ENCODE peak calls at places on chromosomes 6 and 20, in eight cellular contexts. One of them, this sample, is unnamed.

GRCh38 chr6:145621776-145622175 is 113.5 kb downstream of the EPM2A start:
- DNase-seq in cardiac muscle cell: no peak
- DNase-seq in AG10803: no peak
- DNase-seq in hepatocyte: no peak
- DNase-seq in pancreas: no peak
- DNase-seq in testis: no peak
- DNase-seq in mucosa of descending colon: no peak
- DNase-seq in astrocyte of the spinal cord: no peak
- DNase-seq in this sample: no peak

GRCh38 chr6:140601409-140601808 is 1227.0 kb upstream of the CITED2 start:
- DNase-seq in astrocyte of the spinal cord: no peak
- DNase-seq in hepatocyte: no peak
- DNase-seq in AG10803: no peak
- DNase-seq in pancreas: no peak
- DNase-seq in mucosa of descending colon: no peak
- DNase-seq in testis: no peak
- DNase-seq in cardiac muscle cell: no peak
- DNase-seq in this sample: no peak

GRCh38 chr6:22766979-22767378 is 197.6 kb downstream of the HDGFL1 start:
- DNase-seq in testis: no peak
- DNase-seq in astrocyte of the spinal cord: no peak
- DNase-seq in AG10803: no peak
- DNase-seq in mucosa of descending colon: no peak
- DNase-seq in pancreas: no peak
- DNase-seq in hepatocyte: no peak
- DNase-seq in cardiac muscle cell: no peak
- DNase-seq in this sample: no peak

GRCh38 chr20:38804682-38805501 is 605 bp upstream of the PPP1R16B start:
- DNase-seq in hepatocyte: no peak
- DNase-seq in pancreas: no peak
- DNase-seq in cardiac muscle cell: no peak
- DNase-seq in AG10803: no peak
- DNase-seq in testis: no peak
- DNase-seq in astrocyte of the spinal cord: no peak
- DNase-seq in mucosa of descending colon: peak
- DNase-seq in this sample: peak

GRCh38 chr6:84137051-84137375 is 90.4 kb downstream of the CEP162 start:
- DNase-seq in astrocyte of the spinal cord: peak
- DNase-seq in pancreas: no peak
- DNase-seq in hepatocyte: no peak
- DNase-seq in testis: no peak
- DNase-seq in mucosa of descending colon: no peak
- DNase-seq in cardiac muscle cell: no peak
- DNase-seq in AG10803: no peak
- DNase-seq in this sample: no peak

GRCh38 chr20:45138451-45139300 is 14.4 kb upstream of the WFDC12 start:
- DNase-seq in astrocyte of the spinal cord: no peak
- DNase-seq in testis: peak
- DNase-seq in AG10803: no peak
- DNase-seq in pancreas: peak
- DNase-seq in mucosa of descending colon: peak
- DNase-seq in hepatocyte: peak
- DNase-seq in cardiac muscle cell: peak
- DNase-seq in this sample: peak

GRCh38 chr20:16158976-16159286 is 414.3 kb downstream of the KIF16B start:
- DNase-seq in testis: no peak
- DNase-seq in astrocyte of the spinal cord: no peak
- DNase-seq in pancreas: no peak
- DNase-seq in cardiac muscle cell: no peak
- DNase-seq in mucosa of descending colon: no peak
- DNase-seq in hepatocyte: no peak
- DNase-seq in AG10803: no peak
- DNase-seq in this sample: no peak

GRCh38 chr20:61387204-61387958 is 135.3 kb downstream of the CDH4 start:
- DNase-seq in AG10803: peak
- DNase-seq in pancreas: no peak
- DNase-seq in hepatocyte: peak
- DNase-seq in testis: peak
- DNase-seq in astrocyte of the spinal cord: peak
- DNase-seq in cardiac muscle cell: peak
- DNase-seq in mucosa of descending colon: no peak
- DNase-seq in this sample: peak

GRCh38 chr6:30635834-30636233 is 9.2 kb downstream of the ATAT1 start:
- DNase-seq in astrocyte of the spinal cord: no peak
- DNase-seq in mucosa of descending colon: no peak
- DNase-seq in hepatocyte: no peak
- DNase-seq in testis: no peak
- DNase-seq in AG10803: no peak
- DNase-seq in cardiac muscle cell: no peak
- DNase-seq in pancreas: no peak
- DNase-seq in this sample: no peak

GRCh38 chr6:121549741-121550140 is 114.3 kb downstream of the GJA1 start:
- DNase-seq in AG10803: peak
- DNase-seq in testis: no peak
- DNase-seq in hepatocyte: no peak
- DNase-seq in pancreas: no peak
- DNase-seq in mucosa of descending colon: no peak
- DNase-seq in astrocyte of the spinal cord: peak
- DNase-seq in cardiac muscle cell: no peak
- DNase-seq in this sample: no peak

GRCh38 chr6:53986721-53987526 is 124.3 kb upstream of the MLIP start:
- DNase-seq in cardiac muscle cell: peak
- DNase-seq in testis: no peak
- DNase-seq in hepatocyte: peak
- DNase-seq in pancreas: no peak
- DNase-seq in astrocyte of the spinal cord: peak
- DNase-seq in mucosa of descending colon: no peak
- DNase-seq in AG10803: peak
- DNase-seq in this sample: no peak

GRCh38 chr20:44616604-44616964 is 34.2 kb downstream of the PKIG start:
- DNase-seq in astrocyte of the spinal cord: no peak
- DNase-seq in hepatocyte: no peak
- DNase-seq in testis: no peak
- DNase-seq in pancreas: no peak
- DNase-seq in mucosa of descending colon: no peak
- DNase-seq in cardiac muscle cell: no peak
- DNase-seq in AG10803: no peak
- DNase-seq in this sample: no peak

GRCh38 chr6:167791036-167791779 is 35.5 kb upstream of the AFDN start:
- DNase-seq in pancreas: no peak
- DNase-seq in astrocyte of the spinal cord: no peak
- DNase-seq in mucosa of descending colon: no peak
- DNase-seq in hepatocyte: peak
- DNase-seq in testis: peak
- DNase-seq in AG10803: no peak
- DNase-seq in cardiac muscle cell: no peak
- DNase-seq in this sample: no peak

GRCh38 chr6:12423852-12424251 is 133.7 kb downstream of the EDN1 start:
- DNase-seq in testis: no peak
- DNase-seq in astrocyte of the spinal cord: peak
- DNase-seq in mucosa of descending colon: no peak
- DNase-seq in hepatocyte: no peak
- DNase-seq in cardiac muscle cell: no peak
- DNase-seq in pancreas: no peak
- DNase-seq in AG10803: no peak
- DNase-seq in this sample: no peak

GRCh38 chr20:44736170-44737021 is 9.3 kb upstream of the KCNK15 start:
- DNase-seq in hepatocyte: peak
- DNase-seq in cardiac muscle cell: peak
- DNase-seq in astrocyte of the spinal cord: peak
- DNase-seq in mucosa of descending colon: no peak
- DNase-seq in testis: peak
- DNase-seq in pancreas: no peak
- DNase-seq in AG10803: peak
- DNase-seq in this sample: peak

GRCh38 chr6:12782136-12782535 is 65.6 kb downstream of the PHACTR1 start:
- DNase-seq in hepatocyte: no peak
- DNase-seq in AG10803: no peak
- DNase-seq in mucosa of descending colon: no peak
- DNase-seq in cardiac muscle cell: no peak
- DNase-seq in testis: no peak
- DNase-seq in astrocyte of the spinal cord: no peak
- DNase-seq in pancreas: no peak
- DNase-seq in this sample: no peak

GRCh38 chr20:11716239-11716944 is 201.3 kb upstream of the BTBD3 start:
- DNase-seq in mucosa of descending colon: no peak
- DNase-seq in cardiac muscle cell: peak
- DNase-seq in pancreas: no peak
- DNase-seq in astrocyte of the spinal cord: peak
- DNase-seq in testis: peak
- DNase-seq in AG10803: peak
- DNase-seq in hepatocyte: peak
- DNase-seq in this sample: no peak

GRCh38 chr6:149463781-149464180 is 21.0 kb downstream of the ZC3H12D start:
- DNase-seq in testis: no peak
- DNase-seq in hepatocyte: no peak
- DNase-seq in cardiac muscle cell: no peak
- DNase-seq in AG10803: no peak
- DNase-seq in mucosa of descending colon: no peak
- DNase-seq in astrocyte of the spinal cord: peak
- DNase-seq in pancreas: no peak
- DNase-seq in this sample: no peak

GRCh38 chr20:14712302-14712739 is 374.9 kb upstream of the FLRT3 start:
- DNase-seq in pancreas: no peak
- DNase-seq in AG10803: peak
- DNase-seq in astrocyte of the spinal cord: peak
- DNase-seq in cardiac muscle cell: peak
- DNase-seq in mucosa of descending colon: no peak
- DNase-seq in hepatocyte: peak
- DNase-seq in testis: no peak
- DNase-seq in this sample: no peak

GRCh38 chr20:36162272-36162966 is 7.9 kb downstream of the EPB41L1 start:
- DNase-seq in mucosa of descending colon: no peak
- DNase-seq in hepatocyte: no peak
- DNase-seq in testis: no peak
- DNase-seq in pancreas: no peak
- DNase-seq in astrocyte of the spinal cord: no peak
- DNase-seq in AG10803: peak
- DNase-seq in cardiac muscle cell: no peak
- DNase-seq in this sample: no peak

GRCh38 chr6:37174515-37175331 is 4.8 kb downstream of the PIM1 start:
- DNase-seq in hepatocyte: no peak
- DNase-seq in testis: no peak
- DNase-seq in mucosa of descending colon: no peak
- DNase-seq in astrocyte of the spinal cord: no peak
- DNase-seq in cardiac muscle cell: no peak
- DNase-seq in AG10803: no peak
- DNase-seq in pancreas: no peak
- DNase-seq in this sample: no peak
- TF ChIP-seq CTCF in hepatocyte: no peak
- TF ChIP-seq CTCF in testis: no peak
- TF ChIP-seq CTCF in mucosa of descending colon: no peak
- TF ChIP-seq CTCF in astrocyte of the spinal cord: no peak
- TF ChIP-seq CTCF in cardiac muscle cell: no peak
- TF ChIP-seq CTCF in AG10803: no peak
- TF ChIP-seq CTCF in pancreas: no peak
- TF ChIP-seq CTCF in this sample: no peak

DNA sequence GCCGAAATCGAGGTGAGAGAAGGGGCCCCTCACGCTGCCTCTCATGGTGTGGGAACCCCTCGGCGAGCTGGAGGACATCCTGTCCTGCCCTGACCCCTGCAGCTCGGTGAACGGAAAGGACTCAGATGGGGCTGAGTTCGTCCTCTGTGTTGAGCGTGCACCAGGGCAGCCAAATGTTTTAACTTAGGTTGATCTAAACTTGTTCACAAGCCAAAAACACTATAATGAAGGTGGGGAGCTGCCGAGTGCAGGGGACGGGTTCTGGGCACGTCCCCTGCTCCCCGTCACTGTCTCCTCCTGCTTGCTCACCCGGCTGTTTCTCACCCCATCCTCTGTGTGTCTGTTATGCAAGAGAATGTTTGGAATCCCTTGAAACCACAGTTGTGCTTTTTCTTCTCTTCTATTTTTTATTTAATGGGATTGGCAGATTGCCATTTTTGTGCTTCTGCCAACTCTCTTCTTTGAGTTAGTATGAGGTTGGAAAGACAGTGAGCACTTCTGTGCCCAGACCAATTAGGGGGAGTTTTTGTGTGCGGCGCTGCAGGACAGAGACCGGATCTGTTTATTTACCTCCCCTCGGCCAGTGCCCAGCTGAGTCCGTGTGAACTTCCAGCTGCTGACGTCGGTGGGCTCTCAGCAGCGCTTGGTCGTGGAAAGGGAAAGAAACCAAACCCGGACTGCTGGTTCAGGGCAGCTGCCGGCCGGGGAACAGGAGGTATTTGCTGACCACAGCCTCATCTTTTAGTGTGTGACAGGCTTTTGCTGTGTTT is 158.1 kb downstream of the DTNBP1 start:
- DNase-seq in mucosa of descending colon: peak
- DNase-seq in astrocyte of the spinal cord: peak
- DNase-seq in testis: peak
- DNase-seq in hepatocyte: peak
- DNase-seq in AG10803: peak
- DNase-seq in pancreas: peak
- DNase-seq in cardiac muscle cell: no peak
- DNase-seq in this sample: no peak
- TF ChIP-seq CTCF in mucosa of descending colon: no peak
- TF ChIP-seq CTCF in astrocyte of the spinal cord: peak
- TF ChIP-seq CTCF in testis: no peak
- TF ChIP-seq CTCF in hepatocyte: no peak
- TF ChIP-seq CTCF in AG10803: peak
- TF ChIP-seq CTCF in pancreas: no peak
- TF ChIP-seq CTCF in cardiac muscle cell: no peak
- TF ChIP-seq CTCF in this sample: no peak

DNA sequence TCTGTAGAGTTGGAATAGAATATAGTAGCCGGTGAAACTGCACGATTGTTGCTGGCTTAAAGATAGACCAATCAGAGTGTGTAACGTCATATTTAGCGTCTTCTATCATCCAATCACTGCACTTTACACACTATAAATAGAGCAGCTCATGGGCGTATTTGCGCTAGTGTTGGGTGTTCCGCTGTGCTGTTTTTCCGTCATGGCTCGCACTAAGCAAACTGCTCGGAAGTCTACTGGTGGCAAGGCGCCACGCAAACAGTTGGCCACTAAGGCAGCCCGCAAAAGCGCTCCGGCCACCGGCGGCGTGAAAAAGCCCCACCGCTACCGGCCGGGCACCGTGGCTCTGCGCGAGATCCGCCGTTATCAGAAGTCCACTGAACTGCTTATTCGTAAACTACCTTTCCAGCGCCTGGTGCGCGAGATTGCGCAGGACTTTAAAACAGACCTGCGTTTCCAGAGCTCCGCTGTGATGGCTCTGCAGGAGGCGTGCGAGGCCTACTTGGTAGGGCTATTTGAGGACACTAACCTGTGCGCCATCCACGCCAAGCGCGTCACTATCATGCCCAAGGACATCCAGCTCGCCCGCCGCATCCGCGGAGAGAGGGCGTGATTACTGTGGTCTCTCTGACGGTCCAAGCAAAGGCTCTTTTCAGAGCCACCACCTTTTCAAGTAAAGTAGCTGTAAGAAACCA is 57.8 kb downstream of the TRIM38 start:
- DNase-seq in AG10803: peak
- DNase-seq in pancreas: peak
- DNase-seq in mucosa of descending colon: peak
- DNase-seq in astrocyte of the spinal cord: peak
- DNase-seq in hepatocyte: peak
- DNase-seq in testis: peak
- DNase-seq in cardiac muscle cell: peak
- DNase-seq in this sample: peak
- TF ChIP-seq CTCF in AG10803: no peak
- TF ChIP-seq CTCF in pancreas: no peak
- TF ChIP-seq CTCF in mucosa of descending colon: no peak
- TF ChIP-seq CTCF in astrocyte of the spinal cord: no peak
- TF ChIP-seq CTCF in hepatocyte: no peak
- TF ChIP-seq CTCF in testis: no peak
- TF ChIP-seq CTCF in cardiac muscle cell: no peak
- TF ChIP-seq CTCF in this sample: no peak

GRCh38 chr20:51767018-51767866 is 948 bp downstream of the ATP9A start:
- DNase-seq in testis: peak
- DNase-seq in cardiac muscle cell: peak
- DNase-seq in pancreas: peak
- DNase-seq in astrocyte of the spinal cord: no peak
- DNase-seq in mucosa of descending colon: peak
- DNase-seq in AG10803: peak
- DNase-seq in hepatocyte: peak
- DNase-seq in this sample: peak
- TF ChIP-seq CTCF in testis: no peak
- TF ChIP-seq CTCF in cardiac muscle cell: peak
- TF ChIP-seq CTCF in pancreas: no peak
- TF ChIP-seq CTCF in astrocyte of the spinal cord: peak
- TF ChIP-seq CTCF in mucosa of descending colon: no peak
- TF ChIP-seq CTCF in AG10803: peak
- TF ChIP-seq CTCF in hepatocyte: peak
- TF ChIP-seq CTCF in this sample: no peak